ENCODE peak calls at places on chromosomes 1 and 21, in five cellular contexts. Q is IMR-90, W is sigmoid colon, G is transverse colon, M is testis. E is an unnamed sample. For H3K4me1 and H3K36me3, the result is how much of the 10 kb centered on the place peaks cover.

GRCh38 chr1:25009675-25010262 is 79.7 kb upstream of the RUNX3 start:
- DNase-seq in Q (no peak), W (no peak), G (no peak), M (no peak), E (no peak)

GRCh38 chr1:182084487-182085316 is 23.2 kb upstream of the ZNF648 start:
- DNase-seq in Q (peak), W (peak), G (peak), M (peak), E (peak)

GRCh38 chr1:84298336-84298687 is 3.2 kb upstream of the SAMD13 start:
- DNase-seq in Q (peak), W (peak), G (peak), M (peak), E (peak)

GRCh38 chr1:3610165-3610822 is 1.0 kb downstream of the MEGF6 start:
- DNase-seq in Q (no peak), W (no peak), G (no peak), M (peak), E (no peak)

GRCh38 chr1:40224040-40224439 is 23.7 kb upstream of the TMCO2 start:
- DNase-seq in Q (no peak), W (no peak), G (no peak), M (no peak), E (no peak)

GRCh38 chr1:31412205-31412604 is 808 bp upstream of the SERINC2 start:
- DNase-seq in Q (no peak), W (no peak), G (no peak), M (no peak), E (no peak)

GRCh38 chr1:97864615-97865014 is 56.2 kb downstream of the DPYD start:
- DNase-seq in Q (no peak), W (no peak), G (no peak), M (no peak), E (no peak)

GRCh38 chr1:238384381-238384780 is 493.7 kb upstream of the ZP4 start:
- DNase-seq in Q (peak), W (no peak), G (no peak), M (no peak), E (no peak)

GRCh38 chr1:107689157-107689556 is 275.8 kb downstream of the VAV3 start:
- DNase-seq in Q (no peak), W (peak), G (no peak), M (no peak), E (no peak)

GRCh38 chr1:115056395-115056798 is 26.8 kb downstream of the TSHB start:
- DNase-seq in Q (peak), W (no peak), G (peak), M (no peak), E (no peak)

GRCh38 chr1:204142032-204142974 is 9.5 kb downstream of the ETNK2 start:
- DNase-seq in Q (no peak), W (no peak), G (no peak), M (no peak), E (no peak)

GRCh38 chr21:33660406-33660805 is 18.1 kb downstream of the ITSN1 start:
- DNase-seq in Q (no peak), W (no peak), G (no peak), M (no peak), E (no peak)

GRCh38 chr1:204126941-204127340 is 24.9 kb downstream of the ETNK2 start:
- DNase-seq in Q (no peak), W (no peak), G (no peak), M (no peak), E (no peak)

GRCh38 chr21:17536381-17536780 is 23.5 kb downstream of the CXADR start:
- DNase-seq in Q (no peak), W (no peak), G (no peak), M (no peak), E (no peak)

GRCh38 chr1:20124451-20125057 is 5.2 kb upstream of the PLA2G2D start:
- DNase-seq in Q (peak), W (peak), G (peak), M (no peak), E (no peak)

GRCh38 chr1:183633676-183634343 is 1.8 kb downstream of the ARPC5 start:
- DNase-seq in Q (peak), W (no peak), G (no peak), M (peak), E (no peak)

GRCh38 chr1:150072959-150073358 is 5.4 kb downstream of the VPS45 start:
- DNase-seq in Q (peak), W (no peak), G (no peak), M (no peak), E (no peak)

GRCh38 chr1:96926176-96926575 is 204.6 kb downstream of the PTBP2 start:
- DNase-seq in Q (no peak), W (no peak), G (no peak), M (no peak), E (no peak)

GRCh38 chr1:32187850-32188249 is 8.4 kb downstream of the TXLNA start:
- DNase-seq in Q (no peak), W (no peak), G (no peak), M (no peak), E (no peak)

GRCh38 chr1:29505537-29506220 is 269.4 kb downstream of the PTPRU start:
- DNase-seq in Q (no peak), W (no peak), G (no peak), M (no peak), E (no peak)

GRCh38 chr1:193062698-193063463 is 3.5 kb downstream of the RO60 start:
- DNase-seq in Q (no peak), W (no peak), G (no peak), M (no peak), E (no peak)

GRCh38 chr1:41698916-41699860 is 214.7 kb upstream of the EDN2 start:
- DNase-seq in Q (peak), W (no peak), G (peak), M (no peak), E (no peak)

GRCh38 chr1:4175566-4176405 is 275.7 kb upstream of the C1orf174 start:
- DNase-seq in Q (no peak), W (peak), G (no peak), M (peak), E (no peak)

GRCh38 chr1:47696404-47696910 is 258.6 kb downstream of the FOXD2 start:
- DNase-seq in Q (no peak), W (peak), G (no peak), M (no peak), E (no peak)

GRCh38 chr1:6599141-6599975 is 3.3 kb downstream of the KLHL21 start:
- DNase-seq in Q (no peak), W (no peak), G (peak), M (no peak), E (peak)

GRCh38 chr1:231541842-231542241 is 13.4 kb downstream of the TSNAX start:
- DNase-seq in Q (no peak), W (no peak), G (no peak), M (no peak), E (no peak)

GRCh38 chr1:204680051-204680450 is 5.5 kb downstream of the LRRN2 start:
- DNase-seq in Q (no peak), W (no peak), G (no peak), M (no peak), E (no peak)

DNA sequence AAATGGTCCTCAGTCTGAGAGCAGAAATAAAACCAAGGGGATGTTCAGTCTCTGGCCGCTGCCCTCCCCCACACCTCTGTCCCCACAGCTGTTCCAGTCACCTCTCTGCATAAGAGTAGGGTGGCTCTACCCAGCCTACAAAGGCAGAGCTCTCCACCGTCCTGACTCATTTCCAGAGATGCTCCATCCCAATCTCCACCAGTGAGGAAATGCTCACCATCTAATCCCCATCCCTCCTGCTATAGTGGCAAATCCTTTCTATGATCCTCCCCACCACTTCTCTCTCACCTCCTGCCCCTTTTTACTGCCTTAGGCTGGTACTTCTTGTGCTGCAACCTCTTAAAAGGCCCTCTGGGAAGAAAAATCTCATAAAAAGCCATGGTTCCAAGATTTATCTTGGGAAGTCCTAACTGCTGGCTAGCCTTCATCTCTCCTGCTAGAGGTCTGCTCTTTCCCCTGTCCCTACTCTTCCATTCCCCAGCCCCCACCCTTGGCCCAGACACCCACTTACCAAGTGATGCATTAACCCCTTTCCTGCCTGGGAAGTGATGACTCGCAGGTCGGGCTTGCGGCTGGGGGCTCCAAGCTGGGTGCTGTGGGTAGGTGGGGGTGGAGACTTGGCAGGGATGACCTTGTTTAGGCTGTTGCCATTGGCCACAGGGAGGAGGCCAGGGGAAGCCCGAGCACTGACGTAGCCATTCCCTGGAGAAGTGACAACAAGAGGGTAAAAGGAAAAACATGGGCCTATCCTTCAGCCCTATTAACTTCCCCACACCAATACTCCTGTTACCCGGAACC is 23.9 kb downstream of the MEF2D start:
- DNase-seq in Q (peak), W (peak), G (no peak), M (no peak), E (no peak)
- TF ChIP-seq POLR2A in Q (no peak), W (no peak), G (no peak), M (no peak), E (no peak)

GRCh38 chr1:211579434-211580302 is 707 bp upstream of the SLC30A1 start:
- DNase-seq in Q (peak), W (peak), G (peak), M (peak), E (peak)

GRCh38 chr1:211583011-211583995 is 4.3 kb upstream of the SLC30A1 start:
- DNase-seq in Q (no peak), W (no peak), G (no peak), M (no peak), E (no peak)

GRCh38 chr1:211578640-211579433 is at the start of gene SLC30A1:
- DNase-seq in Q (peak), W (peak), G (peak), M (peak), E (peak)

GRCh38 chr1:211580303-211580687 is 1.3 kb upstream of the SLC30A1 start:
- DNase-seq in Q (no peak), W (no peak), G (no peak), M (no peak), E (no peak)

DNA sequence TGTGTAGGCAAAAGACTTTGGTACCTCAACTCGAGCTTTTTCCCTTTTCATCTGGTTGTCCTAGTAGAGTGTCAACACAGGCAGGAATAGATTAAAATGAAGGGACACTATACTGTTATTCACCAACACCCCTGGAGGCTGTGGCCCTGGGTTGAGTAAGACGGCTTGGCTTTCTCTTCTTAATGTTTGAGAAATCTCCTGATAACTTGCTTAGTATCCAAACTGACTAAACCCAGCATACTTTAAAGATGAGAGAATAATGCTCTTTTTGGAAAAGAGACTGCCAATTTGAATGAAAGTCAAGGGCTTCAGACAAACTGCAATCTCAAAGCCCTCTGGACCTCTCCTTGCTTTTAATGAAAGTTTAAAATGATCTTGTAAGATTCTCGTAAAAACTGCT is 2.6 kb upstream of the SLC30A1 start:
- DNase-seq in Q (peak), W (peak), G (no peak), M (no peak), E (no peak)
- H3K4me1 ChIP-seq in Q (under half), W (under half), G (under half), M (under half), E (under half)

DNA sequence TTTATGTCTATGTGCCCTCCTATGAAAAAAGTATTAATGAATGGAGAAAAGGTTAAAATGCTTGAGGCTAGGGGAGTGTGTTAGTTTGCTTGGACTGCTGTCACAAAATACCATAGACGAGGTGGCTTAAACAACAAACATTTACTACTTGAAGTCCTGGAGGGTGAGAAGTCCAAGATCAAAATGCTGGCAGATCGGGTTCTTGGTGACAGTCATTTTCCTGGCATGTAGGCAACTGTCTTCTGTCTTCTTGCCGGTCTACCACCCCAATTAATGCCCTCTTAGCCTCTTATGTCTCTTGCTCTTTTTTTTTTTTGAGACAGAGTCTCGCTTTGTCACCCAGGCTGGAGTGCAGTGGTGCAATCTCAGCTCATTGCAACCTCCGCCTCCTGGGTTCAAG is 15.0 kb downstream of the ARID1A start:
- DNase-seq in Q (no peak), W (no peak), G (no peak), M (no peak), E (no peak)
- H3K36me3 ChIP-seq in Q (under half), W (under half), G (under half), M (under half), E (under half)

DNA sequence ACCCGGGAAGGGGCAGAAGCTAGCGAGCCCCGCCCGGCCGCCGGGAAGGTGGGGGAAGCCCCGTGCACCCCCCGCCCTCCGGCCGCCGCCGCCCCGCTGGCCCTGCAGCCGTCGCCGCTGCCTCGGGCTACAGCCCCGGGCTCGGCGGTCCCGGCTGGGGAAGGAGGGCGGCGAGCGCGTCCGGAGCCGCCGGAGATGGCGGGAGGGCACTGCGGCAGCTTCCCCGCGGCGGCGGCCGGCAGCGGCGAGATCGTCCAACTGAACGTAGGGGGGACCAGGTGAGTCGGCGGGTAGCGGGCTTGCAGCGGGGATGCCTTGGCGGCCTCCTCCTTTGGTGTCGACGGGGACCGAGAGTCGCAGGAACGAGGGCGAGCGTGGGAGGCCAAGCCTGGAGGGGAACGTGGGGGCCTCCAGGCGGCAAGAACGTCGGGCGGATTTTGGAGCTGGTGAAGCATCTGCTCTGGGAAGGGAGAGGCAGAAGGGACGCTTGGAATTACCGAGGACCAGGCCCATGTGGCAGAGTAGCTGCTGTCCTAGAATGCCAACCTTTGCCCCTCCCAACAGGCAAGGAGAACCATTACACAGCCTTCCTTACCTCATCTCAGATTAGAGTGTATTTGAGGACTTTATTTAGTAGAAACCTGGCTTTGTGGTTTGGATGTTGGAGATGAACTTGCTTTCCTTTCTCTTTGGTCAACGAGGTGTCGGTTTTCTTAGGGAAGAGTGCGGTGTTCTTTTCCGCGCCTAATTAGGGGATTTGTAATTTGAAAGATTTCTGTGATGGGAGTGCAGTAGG is 585 bp downstream of the KCTD3 start:
- DNase-seq in Q (peak), W (peak), G (peak), M (peak), E (peak)
- TF ChIP-seq POLR2A in Q (no peak), W (no peak), G (no peak), M (no peak), E (no peak)

GRCh38 chr1:22328331-22329170 is 123.1 kb upstream of the ZBTB40 start:
- DNase-seq in Q (no peak), W (peak), G (no peak), M (no peak), E (no peak)

GRCh38 chr1:22326931-22327330 is 124.7 kb upstream of the ZBTB40 start:
- DNase-seq in Q (no peak), W (peak), G (no peak), M (no peak), E (no peak)

GRCh38 chr1:22325531-22326371 is 125.9 kb upstream of the ZBTB40 start:
- DNase-seq in Q (no peak), W (peak), G (no peak), M (no peak), E (no peak)

GRCh38 chr1:22326372-22326915 is 125.2 kb upstream of the ZBTB40 start:
- DNase-seq in Q (no peak), W (no peak), G (no peak), M (no peak), E (no peak)

DNA sequence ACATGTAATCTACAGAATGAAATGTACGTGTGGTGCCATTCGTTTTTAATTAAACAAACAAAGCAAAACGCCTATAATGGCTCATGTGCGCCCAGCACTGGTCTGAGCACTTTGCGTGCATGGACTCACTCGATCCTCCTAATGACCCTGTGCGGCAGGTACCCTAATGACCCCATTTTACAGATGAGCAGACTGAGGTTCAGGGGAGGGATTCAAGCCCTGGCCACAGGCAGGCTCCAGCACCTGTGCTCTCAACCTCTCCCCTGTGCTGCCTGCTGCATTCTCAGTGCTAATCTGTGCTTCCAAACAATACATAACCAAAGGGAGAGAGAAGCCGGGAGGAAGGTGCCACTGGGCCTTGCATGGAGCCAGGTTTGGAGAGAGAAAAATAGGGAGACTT is 124.2 kb upstream of the ZBTB40 start:
- DNase-seq in Q (no peak), W (peak), G (no peak), M (no peak), E (no peak)
- H3K4me1 ChIP-seq in Q (under half), W (under half), G (under half), M (under half), E (under half)

DNA sequence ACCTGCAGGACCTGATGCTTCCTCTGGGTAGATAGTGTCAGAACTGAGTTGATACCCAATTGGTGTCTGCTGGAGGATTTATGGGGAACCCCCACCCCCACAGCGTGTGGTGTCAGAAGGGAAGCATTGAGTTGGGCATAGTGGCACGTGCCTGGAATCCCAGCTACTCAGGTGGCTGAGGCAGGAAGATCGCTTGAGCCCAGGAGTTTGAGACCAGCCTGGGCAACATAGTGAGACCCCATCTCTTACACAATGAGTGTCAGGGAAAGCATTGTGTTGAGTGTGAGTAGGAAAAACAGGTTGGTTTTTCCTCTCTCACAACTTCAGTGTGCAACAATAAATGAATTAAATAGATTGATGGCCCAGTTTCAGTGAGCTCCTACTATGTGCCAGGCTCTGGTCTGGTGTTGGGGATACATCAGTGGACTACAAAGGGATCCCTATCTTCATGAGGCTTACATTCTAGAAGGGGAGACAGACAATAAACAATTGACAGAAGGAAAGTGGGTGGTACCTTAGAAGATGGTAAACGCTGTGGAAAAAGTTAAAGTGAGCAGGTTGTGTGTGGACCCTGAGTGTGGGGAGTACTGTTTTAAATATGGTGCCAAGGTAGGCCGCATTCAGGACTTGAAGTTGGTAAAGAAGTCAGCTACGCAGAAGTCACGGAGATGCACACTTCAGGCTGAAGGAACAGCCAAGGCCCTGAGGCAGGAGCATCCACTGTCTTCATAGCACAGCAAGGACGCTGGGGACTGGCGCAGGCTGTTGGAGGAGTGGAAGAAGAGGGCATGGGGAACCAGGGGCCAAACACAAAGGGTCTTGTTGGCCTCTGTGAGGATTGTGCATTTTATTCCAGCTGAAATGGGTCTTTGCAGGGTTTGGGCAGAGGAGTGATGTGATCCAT is 16.3 kb downstream of the DNAJC16 start:
- DNase-seq in Q (no peak), W (no peak), G (no peak), M (no peak), E (no peak)
- H3K36me3 ChIP-seq in Q (under half), W (half or more), G (under half), M (under half), E (under half)